ENCODE peak calls at places on chromosomes 2 and 18, in six cellular contexts. One of them, this sample, is unnamed.

GRCh38 chr2:131556998-131557397 is 29.3 kb downstream of the CCDC74A start:
- DNase-seq in caudate nucleus: no peak
- DNase-seq in PC-9: no peak
- DNase-seq in heart left ventricle: no peak
- DNase-seq in pancreas: no peak
- DNase-seq in GM23248: no peak
- DNase-seq in this sample: no peak

GRCh38 chr2:127596311-127597045 is 49.5 kb upstream of the GPR17 start:
- DNase-seq in caudate nucleus: no peak
- DNase-seq in PC-9: no peak
- DNase-seq in heart left ventricle: no peak
- DNase-seq in pancreas: peak
- DNase-seq in GM23248: no peak
- DNase-seq in this sample: no peak

GRCh38 chr2:233857511-233858118 is 3.3 kb upstream of the HJURP start:
- DNase-seq in caudate nucleus: no peak
- DNase-seq in PC-9: peak
- DNase-seq in heart left ventricle: no peak
- DNase-seq in pancreas: peak
- DNase-seq in GM23248: peak
- DNase-seq in this sample: no peak

GRCh38 chr2:53028259-53028658 is 739.3 kb upstream of the CHAC2 start:
- DNase-seq in caudate nucleus: no peak
- DNase-seq in PC-9: peak
- DNase-seq in heart left ventricle: no peak
- DNase-seq in pancreas: no peak
- DNase-seq in GM23248: peak
- DNase-seq in this sample: no peak

GRCh38 chr2:174335605-174336402 is 1.1 kb downstream of the SP9 start:
- DNase-seq in caudate nucleus: no peak
- DNase-seq in PC-9: no peak
- DNase-seq in heart left ventricle: no peak
- DNase-seq in pancreas: peak
- DNase-seq in GM23248: peak
- DNase-seq in this sample: no peak

GRCh38 chr2:32532341-32532740 is 95.5 kb upstream of the TTC27 start:
- DNase-seq in caudate nucleus: no peak
- DNase-seq in PC-9: no peak
- DNase-seq in heart left ventricle: no peak
- DNase-seq in pancreas: no peak
- DNase-seq in GM23248: no peak
- DNase-seq in this sample: no peak

GRCh38 chr2:154692927-154693326 is 5.6 kb upstream of the KCNJ3 start:
- DNase-seq in caudate nucleus: no peak
- DNase-seq in PC-9: no peak
- DNase-seq in heart left ventricle: no peak
- DNase-seq in pancreas: no peak
- DNase-seq in GM23248: peak
- DNase-seq in this sample: no peak

GRCh38 chr2:110770308-110770695 is 37.9 kb downstream of the ACOXL start:
- DNase-seq in caudate nucleus: no peak
- DNase-seq in PC-9: no peak
- DNase-seq in heart left ventricle: no peak
- DNase-seq in pancreas: no peak
- DNase-seq in GM23248: no peak
- DNase-seq in this sample: no peak

GRCh38 chr2:236600892-236601291 is 31.3 kb downstream of the ACKR3 start:
- DNase-seq in caudate nucleus: no peak
- DNase-seq in PC-9: no peak
- DNase-seq in heart left ventricle: no peak
- DNase-seq in pancreas: no peak
- DNase-seq in GM23248: no peak
- DNase-seq in this sample: no peak

GRCh38 chr2:9384521-9384920 is 38.8 kb downstream of the ITGB1BP1 start:
- DNase-seq in caudate nucleus: no peak
- DNase-seq in PC-9: no peak
- DNase-seq in heart left ventricle: no peak
- DNase-seq in pancreas: peak
- DNase-seq in GM23248: no peak
- DNase-seq in this sample: no peak

GRCh38 chr2:27954771-27955384 is 64.3 kb downstream of the BABAM2 start:
- DNase-seq in caudate nucleus: no peak
- DNase-seq in PC-9: peak
- DNase-seq in heart left ventricle: peak
- DNase-seq in pancreas: no peak
- DNase-seq in GM23248: peak
- DNase-seq in this sample: no peak

GRCh38 chr18:51480562-51481261 is 283.2 kb upstream of the MEX3C start:
- DNase-seq in caudate nucleus: no peak
- DNase-seq in PC-9: no peak
- DNase-seq in heart left ventricle: peak
- DNase-seq in pancreas: no peak
- DNase-seq in GM23248: no peak
- DNase-seq in this sample: no peak
- H3K27ac ChIP-seq in caudate nucleus: peak
- H3K27ac ChIP-seq in PC-9: no peak
- H3K27ac ChIP-seq in heart left ventricle: no peak
- H3K27ac ChIP-seq in pancreas: no peak
- H3K27ac ChIP-seq in GM23248: no peak
- H3K27ac ChIP-seq in this sample: no peak

GRCh38 chr18:21740474-21740723 is 193 bp upstream of the MIB1 start:
- DNase-seq in caudate nucleus: peak
- DNase-seq in PC-9: peak
- DNase-seq in heart left ventricle: peak
- DNase-seq in pancreas: no peak
- DNase-seq in GM23248: peak
- DNase-seq in this sample: no peak
- H3K27ac ChIP-seq in caudate nucleus: peak
- H3K27ac ChIP-seq in PC-9: peak
- H3K27ac ChIP-seq in heart left ventricle: peak
- H3K27ac ChIP-seq in pancreas: peak
- H3K27ac ChIP-seq in GM23248: peak
- H3K27ac ChIP-seq in this sample: peak

DNA sequence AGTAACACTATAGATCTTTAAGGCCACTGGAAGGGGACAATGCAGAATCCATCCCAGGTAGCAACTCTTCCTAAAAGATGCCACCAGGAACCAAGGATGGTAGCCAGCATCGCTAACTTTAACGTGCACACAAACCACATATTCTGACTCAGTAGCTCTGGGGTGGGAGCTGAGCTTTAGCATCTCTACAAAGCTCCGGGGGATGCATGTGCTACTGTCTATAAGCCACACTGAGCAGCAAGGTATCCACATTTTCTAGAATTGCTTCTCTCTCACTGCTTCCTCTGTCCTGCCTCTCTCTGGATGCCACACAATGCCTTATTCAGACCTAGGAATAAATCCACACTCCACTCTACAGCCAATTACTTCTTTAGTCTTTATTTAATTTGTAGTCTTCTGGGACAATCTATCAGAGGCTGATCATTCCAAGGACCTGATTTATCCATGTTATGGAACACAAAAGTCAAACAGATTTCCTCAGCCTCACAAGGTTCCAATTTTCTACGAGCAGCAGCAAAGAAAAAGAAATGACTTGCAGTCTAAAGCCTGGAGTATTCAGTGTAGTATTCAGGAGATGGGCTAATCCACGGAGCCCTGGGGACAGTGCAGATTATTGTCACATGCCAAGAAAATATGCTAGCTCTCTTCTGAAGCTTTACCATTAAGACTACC is 4.4 kb downstream of the BCL2 start:
- DNase-seq in caudate nucleus: no peak
- DNase-seq in PC-9: no peak
- DNase-seq in heart left ventricle: no peak
- DNase-seq in pancreas: no peak
- DNase-seq in GM23248: no peak
- DNase-seq in this sample: no peak
- H3K27ac ChIP-seq in caudate nucleus: no peak
- H3K27ac ChIP-seq in PC-9: no peak
- H3K27ac ChIP-seq in heart left ventricle: peak
- H3K27ac ChIP-seq in pancreas: no peak
- H3K27ac ChIP-seq in GM23248: no peak
- H3K27ac ChIP-seq in this sample: no peak

DNA sequence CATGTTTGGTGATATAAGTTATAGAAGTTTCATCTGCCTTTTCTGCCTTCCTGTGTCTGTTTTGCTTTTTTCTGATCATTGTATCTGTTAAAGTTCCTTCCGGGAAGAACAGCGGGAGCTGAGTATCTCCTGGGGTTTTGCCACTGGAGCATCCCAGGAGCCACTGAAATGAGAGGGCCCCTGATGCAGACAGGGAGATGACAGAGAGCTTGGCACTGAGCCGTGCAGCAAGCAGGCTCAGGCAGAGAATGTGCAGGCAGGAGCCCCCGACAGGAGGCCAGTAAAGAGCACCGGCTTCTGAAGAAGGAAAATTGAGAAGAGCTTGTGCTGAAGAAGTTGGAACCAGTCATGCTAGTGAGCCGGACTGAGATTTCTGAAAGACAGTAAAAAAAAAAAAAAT is 137.8 kb downstream of the TDRD15 start:
- DNase-seq in caudate nucleus: no peak
- DNase-seq in PC-9: no peak
- DNase-seq in heart left ventricle: no peak
- DNase-seq in pancreas: no peak
- DNase-seq in GM23248: no peak
- DNase-seq in this sample: no peak
- H3K27ac ChIP-seq in caudate nucleus: peak
- H3K27ac ChIP-seq in PC-9: no peak
- H3K27ac ChIP-seq in heart left ventricle: no peak
- H3K27ac ChIP-seq in pancreas: no peak
- H3K27ac ChIP-seq in GM23248: no peak
- H3K27ac ChIP-seq in this sample: peak

This sample was measured in substantia nigra.